ENCODE peak calls at places on chromosomes 16 and 17, in eight cellular contexts. A is CD4-positive, alpha-beta T cell; G is left lung; Q is HCT116; H is testis; L is GM20000; D is heart right ventricle; S is GM12865. N is an unnamed sample.

GRCh38 chr17:28717578-28718316 is at the start of gene RAB34:
- DNase-seq in A (peak), G (peak), Q (no peak), H (peak), L (peak), D (peak), S (no peak), N (no peak)

GRCh38 chr17:9217151-9218067 is 196.1 kb downstream of the NTN1 start:
- DNase-seq in A (no peak), G (no peak), Q (no peak), H (no peak), L (no peak), D (no peak), S (no peak), N (no peak)

GRCh38 chr17:4940625-4941021 is 555 bp downstream of the RNF167 start:
- DNase-seq in A (peak), G (peak), Q (no peak), H (no peak), L (no peak), D (no peak), S (peak), N (peak)

GRCh38 chr16:1105888-1106620 is 10.0 kb upstream of the C1QTNF8 start:
- DNase-seq in A (peak), G (no peak), Q (no peak), H (peak), L (peak), D (peak), S (peak), N (no peak)

GRCh38 chr16:11530171-11530940 is 56.4 kb downstream of the LITAF start:
- DNase-seq in A (no peak), G (no peak), Q (no peak), H (no peak), L (no peak), D (no peak), S (no peak), N (no peak)

GRCh38 chr16:89407925-89408300 is 82.4 kb downstream of the ANKRD11 start:
- DNase-seq in A (no peak), G (no peak), Q (no peak), H (peak), L (no peak), D (no peak), S (no peak), N (no peak)

GRCh38 chr17:80761421-80761871 is 216.8 kb downstream of the RPTOR start:
- DNase-seq in A (peak), G (no peak), Q (peak), H (no peak), L (no peak), D (no peak), S (no peak), N (no peak)

GRCh38 chr17:34996422-34997029 is 16.2 kb downstream of the LIG3 start:
- DNase-seq in A (no peak), G (no peak), Q (no peak), H (no peak), L (no peak), D (no peak), S (no peak), N (no peak)

GRCh38 chr17:75920045-75920560 is 15.4 kb upstream of the MRPL38 start:
- DNase-seq in A (no peak), G (peak), Q (no peak), H (no peak), L (no peak), D (no peak), S (no peak), N (no peak)

GRCh38 chr17:18225562-18226283 is at the start of gene LLGL1:
- DNase-seq in A (no peak), G (no peak), Q (no peak), H (no peak), L (peak), D (peak), S (no peak), N (no peak)

GRCh38 chr16:77724174-77724573 is 1.9 kb downstream of the NUDT7 start:
- DNase-seq in A (no peak), G (no peak), Q (no peak), H (no peak), L (no peak), D (no peak), S (no peak), N (no peak)

GRCh38 chr17:18937981-18938691 is 13.8 kb upstream of the SLC5A10 start:
- DNase-seq in A (no peak), G (no peak), Q (no peak), H (no peak), L (no peak), D (no peak), S (no peak), N (no peak)

GRCh38 chr17:56395787-56396186 is 197.7 kb upstream of the NOG start:
- DNase-seq in A (no peak), G (no peak), Q (no peak), H (no peak), L (no peak), D (no peak), S (no peak), N (no peak)

GRCh38 chr16:74778646-74779045 is 4.0 kb upstream of the FA2H start:
- DNase-seq in A (no peak), G (no peak), Q (no peak), H (no peak), L (no peak), D (no peak), S (no peak), N (no peak)

GRCh38 chr17:77721823-77722160 is 236.7 kb upstream of the TNRC6C start:
- DNase-seq in A (no peak), G (no peak), Q (no peak), H (no peak), L (no peak), D (no peak), S (no peak), N (no peak)

GRCh38 chr16:53372942-53373871 is 61.1 kb upstream of the RBL2 start:
- DNase-seq in A (peak), G (peak), Q (peak), H (peak), L (peak), D (peak), S (peak), N (peak)

GRCh38 chr17:74379495-74380085 is 12.3 kb downstream of the GPR142 start:
- DNase-seq in A (peak), G (peak), Q (peak), H (peak), L (peak), D (peak), S (peak), N (peak)

GRCh38 chr17:8122923-8123694 is 797 bp downstream of the HES7 start:
- DNase-seq in A (peak), G (peak), Q (no peak), H (no peak), L (peak), D (peak), S (peak), N (no peak)

GRCh38 chr16:27199747-27200146 is 3.6 kb upstream of the KDM8 start:
- DNase-seq in A (no peak), G (no peak), Q (no peak), H (no peak), L (peak), D (no peak), S (peak), N (no peak)

GRCh38 chr17:56939869-56940484 is 20.9 kb downstream of the COIL start:
- DNase-seq in A (no peak), G (no peak), Q (peak), H (no peak), L (peak), D (no peak), S (peak), N (no peak)

GRCh38 chr17:42191209-42191608 is 3.1 kb downstream of the GHDC start:
- DNase-seq in A (no peak), G (no peak), Q (no peak), H (no peak), L (no peak), D (no peak), S (no peak), N (no peak)

GRCh38 chr17:59310263-59310920 is 21.1 kb upstream of the YPEL2 start:
- DNase-seq in A (no peak), G (no peak), Q (no peak), H (no peak), L (no peak), D (no peak), S (no peak), N (no peak)

GRCh38 chr17:78113804-78114785 is 14.5 kb downstream of the TMC6 start:
- DNase-seq in A (no peak), G (peak), Q (no peak), H (no peak), L (peak), D (no peak), S (peak), N (peak)

GRCh38 chr17:34390649-34391048 is 27.6 kb upstream of the CCL1 start:
- DNase-seq in A (no peak), G (no peak), Q (no peak), H (no peak), L (no peak), D (no peak), S (no peak), N (no peak)

GRCh38 chr16:9340402-9341095 is 249.1 kb downstream of the HAPSTR1 start:
- DNase-seq in A (no peak), G (no peak), Q (no peak), H (no peak), L (no peak), D (no peak), S (no peak), N (no peak)

GRCh38 chr16:85497622-85498314 is 115.4 kb upstream of the GSE1 start:
- DNase-seq in A (no peak), G (peak), Q (no peak), H (peak), L (no peak), D (no peak), S (no peak), N (no peak)

GRCh38 chr17:1597861-1598342 is 30.7 kb downstream of the SLC43A2 start:
- DNase-seq in A (no peak), G (no peak), Q (no peak), H (no peak), L (no peak), D (no peak), S (no peak), N (no peak)

GRCh38 chr16:54281535-54282201 is 4.9 kb downstream of the IRX3 start:
- DNase-seq in A (no peak), G (peak), Q (no peak), H (no peak), L (no peak), D (no peak), S (no peak), N (no peak)

DNA sequence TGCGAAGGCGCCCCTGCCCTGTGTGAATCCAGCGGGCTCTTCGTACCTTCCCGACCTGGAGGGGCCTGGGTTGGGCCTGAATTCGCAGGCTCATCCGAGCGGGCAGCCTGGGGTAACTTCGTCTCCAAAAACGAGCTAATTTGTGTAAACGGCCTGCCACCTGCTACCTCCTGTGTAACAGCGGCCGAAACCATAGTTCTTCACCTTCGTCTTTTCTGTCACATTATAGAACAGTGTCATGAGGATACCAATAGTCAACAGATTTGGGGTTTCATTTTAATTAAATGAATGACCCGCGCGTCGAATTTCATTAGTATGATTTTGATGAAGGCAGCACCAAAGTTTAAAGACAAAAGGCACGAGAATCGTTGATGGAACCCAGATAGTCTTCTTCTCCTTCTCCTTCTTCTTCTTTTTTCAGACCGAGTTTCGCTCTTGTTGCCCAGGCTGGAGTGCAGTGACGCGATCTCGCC is 469 bp upstream of the CENPV start:
- DNase-seq in A (no peak), G (no peak), Q (no peak), H (no peak), L (no peak), D (no peak), S (no peak), N (no peak)
- TF ChIP-seq CTCF in A (no peak), G (no peak), Q (no peak), H (no peak), L (no peak), D (no peak), S (no peak), N (peak)

DNA sequence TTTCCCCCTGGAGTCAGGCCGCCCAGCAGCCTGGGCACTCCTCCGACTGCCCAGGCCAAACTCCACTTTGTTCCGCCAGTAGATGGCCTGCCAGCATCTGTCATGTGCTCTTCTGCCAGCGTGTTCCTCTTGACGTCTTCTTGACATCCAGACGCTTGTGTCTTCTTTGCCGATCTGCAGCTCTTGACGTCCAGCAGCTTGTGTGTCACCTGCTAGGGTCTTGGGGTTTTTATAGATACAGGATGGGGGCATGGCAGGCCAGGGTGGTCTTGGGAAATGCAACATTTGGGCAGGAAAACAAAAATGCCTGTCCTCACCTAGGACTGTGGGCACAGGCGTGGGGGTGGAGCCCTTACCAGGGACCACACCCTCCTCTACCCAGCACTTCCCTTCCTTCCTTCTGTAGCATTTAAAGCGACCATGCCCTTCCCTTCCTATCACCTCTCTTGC is 88.7 kb downstream of the BMERB1 start:
- DNase-seq in A (no peak), G (no peak), Q (peak), H (peak), L (no peak), D (no peak), S (peak), N (no peak)
- TF ChIP-seq CTCF in A (no peak), G (no peak), Q (peak), H (no peak), L (no peak), D (no peak), S (peak), N (no peak)

GRCh38 chr16:65548470-65548869 is 426.6 kb upstream of the CDH11 start:
- DNase-seq in A (no peak), G (no peak), Q (no peak), H (no peak), L (no peak), D (no peak), S (no peak), N (no peak)
- TF ChIP-seq CTCF in A (no peak), G (no peak), Q (no peak), H (no peak), L (no peak), D (no peak), S (no peak), N (no peak)

DNA sequence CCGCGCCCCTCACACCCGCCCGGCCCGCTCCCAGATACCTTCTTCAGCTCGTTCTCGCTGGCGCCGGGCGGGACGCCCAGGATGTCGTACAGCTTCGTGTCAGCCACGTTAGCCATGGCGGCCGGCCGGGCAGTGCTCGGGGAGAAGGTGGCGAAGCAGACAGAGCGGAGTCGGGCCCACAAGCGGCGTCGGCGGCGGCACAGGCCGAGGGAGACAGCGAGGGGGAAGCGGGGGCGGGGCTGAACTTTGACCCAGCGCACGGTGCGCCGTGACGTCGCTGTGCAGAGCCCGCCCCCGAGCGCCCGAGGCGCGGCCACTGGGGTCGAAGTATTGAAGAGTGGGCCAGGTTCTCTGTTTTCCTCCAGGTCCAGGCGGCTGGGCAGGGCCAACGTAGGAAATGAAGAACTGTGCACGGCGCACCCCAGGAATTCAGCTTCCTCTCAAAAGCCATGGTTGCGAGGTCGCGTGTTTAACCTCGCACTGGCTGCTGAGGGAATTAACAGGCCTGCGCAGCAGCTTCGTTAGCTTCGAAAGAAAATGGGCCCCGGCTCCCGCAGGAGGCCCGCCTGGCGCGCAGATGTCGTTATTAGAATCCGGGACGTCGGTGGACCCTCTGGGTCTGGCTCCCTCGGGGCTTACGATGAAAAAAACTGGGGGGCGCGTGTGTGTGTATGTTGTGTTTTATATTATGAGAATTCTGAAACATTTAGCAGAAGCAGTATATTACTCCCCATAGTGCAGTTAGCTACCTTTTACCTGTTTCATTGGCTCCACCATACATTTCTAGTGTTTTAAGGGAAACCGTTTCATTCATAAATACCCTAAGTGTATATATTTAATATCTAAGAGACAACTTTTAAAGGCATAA is at the start of gene DNAJA2:
- DNase-seq in A (peak), G (peak), Q (peak), H (peak), L (peak), D (peak), S (peak), N (peak)
- TF ChIP-seq CTCF in A (no peak), G (no peak), Q (no peak), H (no peak), L (no peak), D (no peak), S (no peak), N (no peak)

GRCh38 chr16:25374556-25374955 is 116.9 kb upstream of the ZKSCAN2 start:
- DNase-seq in A (no peak), G (no peak), Q (no peak), H (no peak), L (no peak), D (no peak), S (no peak), N (no peak)

GRCh38 chr16:25367773-25368172 is 110.1 kb upstream of the ZKSCAN2 start:
- DNase-seq in A (no peak), G (no peak), Q (no peak), H (no peak), L (no peak), D (no peak), S (no peak), N (no peak)

GRCh38 chr16:25371342-25371741 is 113.7 kb upstream of the ZKSCAN2 start:
- DNase-seq in A (no peak), G (no peak), Q (no peak), H (no peak), L (no peak), D (no peak), S (no peak), N (no peak)

GRCh38 chr16:25372716-25373115 is 115.1 kb upstream of the ZKSCAN2 start:
- DNase-seq in A (no peak), G (no peak), Q (no peak), H (no peak), L (no peak), D (no peak), S (no peak), N (no peak)
- TF ChIP-seq CTCF in A (no peak), G (no peak), Q (peak), H (no peak), L (no peak), D (no peak), S (no peak), N (no peak)

GRCh38 chr17:39626171-39626670 is 531 bp upstream of the PPP1R1B start:
- DNase-seq in A (no peak), G (no peak), Q (no peak), H (no peak), L (no peak), D (no peak), S (no peak), N (no peak)
- TF ChIP-seq CTCF in A (no peak), G (no peak), Q (no peak), H (no peak), L (no peak), D (no peak), S (no peak), N (no peak)

GRCh38 chr17:73201215-73202069 is 8.6 kb downstream of the COG1 start:
- DNase-seq in A (no peak), G (no peak), Q (no peak), H (peak), L (no peak), D (peak), S (no peak), N (no peak)

GRCh38 chr17:73200476-73200875 is 7.6 kb downstream of the COG1 start:
- DNase-seq in A (no peak), G (no peak), Q (no peak), H (no peak), L (no peak), D (no peak), S (no peak), N (no peak)

GRCh38 chr17:73198201-73198929 is 5.5 kb downstream of the COG1 start:
- DNase-seq in A (no peak), G (no peak), Q (no peak), H (no peak), L (no peak), D (no peak), S (no peak), N (no peak)

GRCh38 chr17:73198930-73199260 is 6.0 kb downstream of the COG1 start:
- DNase-seq in A (no peak), G (no peak), Q (no peak), H (no peak), L (no peak), D (no peak), S (no peak), N (no peak)

DNA sequence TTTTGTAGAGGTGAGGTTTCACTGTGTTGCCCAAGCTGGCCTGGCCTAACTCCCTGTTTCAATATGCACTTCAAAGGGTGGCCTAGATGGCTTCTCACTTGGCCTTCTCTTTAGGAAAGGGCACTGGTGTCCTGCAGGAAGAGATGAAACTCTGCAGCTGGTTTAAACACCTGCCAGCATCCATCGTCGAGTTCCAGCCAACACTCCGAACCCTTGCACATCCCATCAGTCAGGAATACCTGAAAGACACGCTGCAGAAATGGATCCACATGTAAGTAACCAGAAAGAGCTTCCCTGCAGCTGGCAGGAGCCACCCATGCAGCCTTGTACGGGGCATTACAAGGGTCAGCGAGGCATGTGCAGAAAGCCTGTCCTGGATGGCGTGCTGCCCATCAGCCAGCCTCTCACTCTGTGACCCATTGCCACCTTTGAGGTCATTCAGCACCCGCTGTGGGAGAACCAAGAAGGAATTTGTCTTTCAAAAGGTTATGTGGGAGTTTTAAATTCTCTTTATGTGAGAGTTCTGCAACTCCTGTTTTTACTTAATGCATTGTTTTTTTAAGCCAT is 7.0 kb downstream of the COG1 start:
- DNase-seq in A (no peak), G (no peak), Q (no peak), H (no peak), L (no peak), D (no peak), S (no peak), N (no peak)
- TF ChIP-seq CTCF in A (no peak), G (no peak), Q (no peak), H (no peak), L (no peak), D (no peak), S (no peak), N (no peak)

GRCh38 chr17:3647769-3648540 is 11.4 kb downstream of the CTNS start:
- DNase-seq in A (peak), G (peak), Q (peak), H (peak), L (no peak), D (peak), S (peak), N (no peak)
- TF ChIP-seq CTCF in A (peak), G (peak), Q (peak), H (no peak), L (peak), D (peak), S (peak), N (no peak)

GRCh38 chr17:491086-492014 is 138.7 kb upstream of the RPH3AL start:
- DNase-seq in A (peak), G (peak), Q (no peak), H (peak), L (peak), D (peak), S (peak), N (peak)
- TF ChIP-seq CTCF in A (no peak), G (no peak), Q (no peak), H (peak), L (no peak), D (no peak), S (no peak), N (no peak)

GRCh38 chr16:56888806-56889205 is 23.8 kb downstream of the SLC12A3 start:
- DNase-seq in A (no peak), G (peak), Q (no peak), H (no peak), L (peak), D (no peak), S (peak), N (no peak)
- TF ChIP-seq CTCF in A (no peak), G (no peak), Q (no peak), H (no peak), L (no peak), D (no peak), S (no peak), N (no peak)